ENCODE peak calls at places on chromosomes 5 and 9, in ten cellular contexts. G, Z, D, I, W, K, U, Q, L and C are unnamed samples.
A peak's percentile ranks its signal among the peaks of the same experiment; 100 is the strongest.

GRCh38 chr5:132060501-132061161 is at the start of gene IL3:
- DNase-seq in Q (no peak), W (no peak), K (no peak), Z (no peak), L (no peak), U (peak; percentile 55), G (no peak), I (no peak), D (no peak), C (no peak)

GRCh38 chr9:82436480-82436879 is 447.9 kb downstream of the SPATA31D1 start:
- DNase-seq in L (peak; percentile 2), K (no peak), D (no peak), G (no peak), Z (no peak), U (no peak), I (no peak), W (no peak), Q (no peak), C (no peak)

GRCh38 chr5:149912226-149912864 is 32.2 kb downstream of the PDE6A start:
- DNase-seq in D (no peak), W (no peak), Q (no peak), G (no peak), I (no peak), L (no peak), Z (no peak), U (no peak), K (no peak), C (no peak)

GRCh38 chr5:10254686-10255085 is 4.6 kb downstream of the CCT5 start:
- DNase-seq in K (no peak), Z (no peak), W (no peak), G (no peak), L (no peak), D (no peak), I (no peak), U (no peak), Q (no peak), C (no peak)

GRCh38 chr5:34818717-34819116 is 20.2 kb upstream of the TTC23L start:
- DNase-seq in Z (no peak), K (no peak), W (no peak), L (no peak), D (no peak), Q (peak; percentile 33), I (no peak), U (no peak), G (no peak), C (no peak)

GRCh38 chr5:60223342-60223741 is 329.8 kb upstream of the PDE4D start:
- DNase-seq in L (peak; percentile 18), W (no peak), Z (peak; percentile 20), K (no peak), G (no peak), I (no peak), U (no peak), D (no peak), Q (no peak), C (no peak)

GRCh38 chr5:174922955-174923354 is 198.6 kb downstream of the MSX2 start:
- DNase-seq in K (no peak), Z (no peak), Q (no peak), U (no peak), D (no peak), W (no peak), I (no peak), L (no peak), G (no peak), C (no peak)

GRCh38 chr5:43065384-43066230 is 25.5 kb upstream of the ANXA2R start:
- DNase-seq in D (peak; percentile 79), K (no peak), G (peak; percentile 59), L (peak; percentile 66), U (peak; percentile 81), I (peak; percentile 45), W (peak; percentile 8), Q (no peak), Z (no peak), C (no peak)

GRCh38 chr5:13921573-13921972 is 22.9 kb downstream of the DNAH5 start:
- DNase-seq in G (no peak), U (no peak), I (no peak), Z (peak; percentile 8), Q (no peak), K (no peak), W (no peak), L (peak; percentile 3), D (no peak), C (no peak)

GRCh38 chr5:133913413-133914155 is 54.8 kb downstream of the C5orf15 start:
- DNase-seq in I (no peak), G (no peak), L (no peak), D (no peak), U (no peak), Q (no peak), K (no peak), W (no peak), Z (no peak), C (no peak)

GRCh38 chr5:17374157-17374556 is 123.9 kb upstream of the TAF11L2 start:
- DNase-seq in W (no peak), K (no peak), Q (no peak), D (no peak), U (no peak), I (no peak), G (no peak), Z (no peak), L (peak; percentile 10), C (no peak)

GRCh38 chr5:132012385-132013005 is 1.0 kb upstream of the ACSL6 start:
- DNase-seq in L (peak; percentile 57), Q (peak; percentile 51), G (peak; percentile 92), K (no peak), U (peak; percentile 69), D (peak; percentile 73), W (no peak), I (no peak), Z (no peak), C (no peak)

GRCh38 chr9:94168203-94169000 is 84.1 kb downstream of the PTPDC1 start:
- DNase-seq in U (no peak), Z (no peak), L (peak; percentile 67), Q (no peak), I (no peak), G (no peak), K (no peak), D (no peak), W (no peak), C (no peak)